ENCODE peak calls at places on chromosomes 2 and 18, in seven cellular contexts. G, T, H, S, F, X and K are unnamed samples.
A peak's percentile ranks its signal among the peaks of the same experiment; 100 is the strongest.

GRCh38 chr2:85717308-85718005 is 23.3 kb downstream of the GNLY start:
- DNase-seq in G (no peak), T (no peak), H (no peak), S (no peak), F (no peak), X (peak; percentile 15), K (no peak)

GRCh38 chr2:95016616-95017307 is 8.7 kb upstream of the MAL start:
- DNase-seq in G (no peak), T (no peak), H (no peak), S (no peak), F (no peak), X (no peak), K (no peak)

GRCh38 chr2:83229443-83229842 is 1229.6 kb downstream of the SUCLG1 start:
- DNase-seq in G (no peak), T (no peak), H (no peak), S (no peak), F (no peak), X (no peak), K (no peak)

GRCh38 chr18:52334896-52335295 is 5.1 kb upstream of the DCC start:
- DNase-seq in G (no peak), T (no peak), H (no peak), S (no peak), F (no peak), X (no peak), K (no peak)

GRCh38 chr2:172179045-172179742 is 76.5 kb upstream of the DLX2 start:
- DNase-seq in G (no peak), T (no peak), H (peak; percentile 21), S (no peak), F (no peak), X (no peak), K (no peak)

GRCh38 chr2:67876176-67876575 is 186.6 kb downstream of the C1D start:
- DNase-seq in G (no peak), T (no peak), H (no peak), S (no peak), F (no peak), X (no peak), K (no peak)

GRCh38 chr18:26017929-26018328 is 72.5 kb downstream of the SS18 start:
- DNase-seq in G (no peak), T (peak; percentile 52), H (peak; percentile 4), S (no peak), F (no peak), X (no peak), K (no peak)

GRCh38 chr2:137741963-137742362 is 222.3 kb upstream of the HNMT start:
- DNase-seq in G (no peak), T (no peak), H (no peak), S (no peak), F (no peak), X (no peak), K (no peak)

GRCh38 chr2:97660775-97661417 is 2.9 kb downstream of the ACTR1B start:
- DNase-seq in G (no peak), T (no peak), H (no peak), S (no peak), F (no peak), X (no peak), K (no peak)